ENCODE peak calls at places on chromosomes 1 and 21, in four cellular contexts. One of them, this sample, is unnamed.

GRCh38 chr1:4396571-4396970 is 257.8 kb upstream of the AJAP1 start:
- DNase-seq in HepG2: no peak
- DNase-seq in K562: no peak
- DNase-seq in GM12878: no peak
- DNase-seq in this sample: no peak

GRCh38 chr1:59332983-59333382 is 36.1 kb downstream of the FGGY start:
- DNase-seq in K562: no peak
- DNase-seq in HepG2: no peak
- DNase-seq in GM12878: no peak
- DNase-seq in this sample: no peak

GRCh38 chr1:44144962-44145756 is 3.7 kb upstream of the KLF18 start:
- DNase-seq in HepG2: no peak
- DNase-seq in GM12878: no peak
- DNase-seq in K562: no peak
- DNase-seq in this sample: no peak

GRCh38 chr1:54475357-54476230 is 69.4 kb upstream of the SSBP3 start:
- DNase-seq in K562: no peak
- DNase-seq in HepG2: no peak
- DNase-seq in GM12878: no peak
- DNase-seq in this sample: peak

GRCh38 chr1:24827737-24828136 is 82.5 kb downstream of the CLIC4 start:
- DNase-seq in HepG2: no peak
- DNase-seq in GM12878: no peak
- DNase-seq in K562: no peak
- DNase-seq in this sample: no peak

GRCh38 chr1:94463765-94464330 is 45.7 kb downstream of the ABCD3 start:
- DNase-seq in HepG2: peak
- DNase-seq in K562: peak
- DNase-seq in GM12878: no peak
- DNase-seq in this sample: no peak

GRCh38 chr21:22575165-22575584 is 1577.0 kb downstream of the NCAM2 start:
- DNase-seq in HepG2: no peak
- DNase-seq in GM12878: no peak
- DNase-seq in K562: peak
- DNase-seq in this sample: peak

GRCh38 chr1:242718967-242719366 is 194.5 kb upstream of the PLD5 start:
- DNase-seq in HepG2: no peak
- DNase-seq in GM12878: no peak
- DNase-seq in K562: no peak
- DNase-seq in this sample: no peak

GRCh38 chr1:21574464-21575151 is 65.4 kb downstream of the ALPL start:
- DNase-seq in HepG2: peak
- DNase-seq in K562: peak
- DNase-seq in GM12878: no peak
- DNase-seq in this sample: peak

GRCh38 chr1:13512472-13512871 is 1.3 kb downstream of the LRRC38 start:
- DNase-seq in GM12878: no peak
- DNase-seq in K562: no peak
- DNase-seq in HepG2: no peak
- DNase-seq in this sample: no peak

GRCh38 chr21:38794978-38795377 is 10.8 kb upstream of the ETS2 start:
- DNase-seq in HepG2: no peak
- DNase-seq in K562: no peak
- DNase-seq in GM12878: no peak
- DNase-seq in this sample: no peak

GRCh38 chr21:41068411-41069304 is 99.3 kb upstream of the BACE2 start:
- DNase-seq in HepG2: peak
- DNase-seq in GM12878: no peak
- DNase-seq in K562: peak
- DNase-seq in this sample: peak

GRCh38 chr1:155871390-155871789 is 12.0 kb downstream of the SYT11 start:
- DNase-seq in GM12878: no peak
- DNase-seq in HepG2: no peak
- DNase-seq in K562: no peak
- DNase-seq in this sample: no peak

GRCh38 chr21:16519012-16519411 is 789.2 kb downstream of the USP25 start:
- DNase-seq in GM12878: no peak
- DNase-seq in K562: no peak
- DNase-seq in HepG2: no peak
- DNase-seq in this sample: no peak

GRCh38 chr1:233859446-233859845 is 45.0 kb upstream of the SLC35F3 start:
- DNase-seq in GM12878: no peak
- DNase-seq in K562: no peak
- DNase-seq in HepG2: no peak
- DNase-seq in this sample: no peak

GRCh38 chr1:47963093-47963492 is 34.1 kb downstream of the TRABD2B start:
- DNase-seq in GM12878: no peak
- DNase-seq in HepG2: no peak
- DNase-seq in K562: no peak
- DNase-seq in this sample: no peak

GRCh38 chr1:12438349-12438924 is 179.6 kb downstream of the DHRS3 start:
- DNase-seq in K562: no peak
- DNase-seq in HepG2: no peak
- DNase-seq in GM12878: peak
- DNase-seq in this sample: no peak

DNA sequence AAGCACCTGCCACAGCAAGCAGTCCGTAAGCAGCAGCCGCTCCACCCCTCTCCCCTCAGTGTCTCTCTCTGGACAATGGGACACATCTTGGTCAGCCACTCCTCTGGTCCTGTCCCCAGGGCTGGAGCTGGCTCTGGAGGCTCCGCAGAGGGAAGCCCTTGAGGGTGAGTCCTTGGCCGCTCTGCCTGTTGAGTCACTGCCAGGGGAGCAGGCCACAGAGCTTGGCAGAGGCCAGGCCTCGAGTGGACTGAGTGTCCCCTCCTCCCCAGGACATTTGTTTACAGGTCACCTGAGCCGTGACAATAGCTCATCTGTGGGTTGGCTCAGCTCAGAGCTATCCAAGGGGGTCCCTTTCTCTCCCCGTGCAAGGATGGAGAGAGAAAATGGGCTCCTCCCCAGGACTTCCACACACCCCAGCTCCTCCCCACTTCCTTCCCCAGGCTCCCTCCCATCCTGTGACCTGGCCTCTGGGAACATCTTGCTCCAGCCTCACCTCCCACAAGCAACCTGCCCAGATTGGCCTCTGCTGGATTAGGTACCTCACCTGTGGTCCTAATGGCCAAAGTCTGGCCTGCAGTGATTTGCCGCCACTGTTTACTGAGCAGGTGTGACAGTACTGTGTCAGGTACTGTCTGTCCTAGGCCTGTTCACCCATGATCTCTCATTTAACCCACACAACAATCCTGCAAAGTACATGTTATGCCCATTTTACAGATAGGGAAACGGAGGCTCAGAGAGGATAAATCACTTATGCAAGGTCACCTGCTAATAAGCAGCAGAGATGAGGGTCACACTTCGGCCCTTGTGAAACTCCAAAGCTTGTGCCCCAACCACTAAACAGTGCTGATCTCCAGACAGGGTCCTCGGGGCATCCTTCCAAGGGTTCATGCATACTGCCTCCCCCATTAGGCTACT is 4.8 kb downstream of the FAM131C start:
- DNase-seq in K562: no peak
- DNase-seq in GM12878: no peak
- DNase-seq in HepG2: no peak
- DNase-seq in this sample: no peak
- TF ChIP-seq CBFB in K562: no peak
- TF ChIP-seq CBFB in GM12878: no peak
- TF ChIP-seq CBFB in HepG2: no peak
- TF ChIP-seq CBFB in this sample: no peak

GRCh38 chr1:18943914-18944572 is 12.4 kb downstream of the IFFO2 start:
- DNase-seq in GM12878: no peak
- DNase-seq in K562: no peak
- DNase-seq in HepG2: no peak
- DNase-seq in this sample: no peak
- TF ChIP-seq CBFB in GM12878: no peak
- TF ChIP-seq CBFB in K562: no peak
- TF ChIP-seq CBFB in HepG2: no peak
- TF ChIP-seq CBFB in this sample: no peak

GRCh38 chr1:223244366-223245103 is 101.5 kb upstream of the TLR5 start:
- DNase-seq in K562: peak
- DNase-seq in HepG2: no peak
- DNase-seq in GM12878: peak
- DNase-seq in this sample: no peak
- TF ChIP-seq CBFB in K562: no peak
- TF ChIP-seq CBFB in HepG2: no peak
- TF ChIP-seq CBFB in GM12878: no peak
- TF ChIP-seq CBFB in this sample: no peak

GRCh38 chr21:46455575-46456385 is 2.9 kb upstream of the DIP2A start:
- DNase-seq in K562: peak
- DNase-seq in HepG2: no peak
- DNase-seq in GM12878: no peak
- DNase-seq in this sample: no peak
- TF ChIP-seq CBFB in K562: no peak
- TF ChIP-seq CBFB in HepG2: no peak
- TF ChIP-seq CBFB in GM12878: no peak
- TF ChIP-seq CBFB in this sample: no peak

GRCh38 chr21:43268804-43269186 is 100.0 kb downstream of the CRYAA start:
- DNase-seq in GM12878: no peak
- DNase-seq in K562: no peak
- DNase-seq in HepG2: no peak
- DNase-seq in this sample: no peak

GRCh38 chr21:43268086-43268803 is 99.4 kb downstream of the CRYAA start:
- DNase-seq in GM12878: no peak
- DNase-seq in K562: no peak
- DNase-seq in HepG2: peak
- DNase-seq in this sample: no peak

GRCh38 chr21:43270800-43271261 is 102.0 kb downstream of the CRYAA start:
- DNase-seq in HepG2: no peak
- DNase-seq in GM12878: no peak
- DNase-seq in K562: no peak
- DNase-seq in this sample: no peak

GRCh38 chr21:43269981-43270670 is 101.3 kb downstream of the CRYAA start:
- DNase-seq in HepG2: no peak
- DNase-seq in K562: no peak
- DNase-seq in GM12878: no peak
- DNase-seq in this sample: no peak

GRCh38 chr21:43269461-43269860 is 100.7 kb downstream of the CRYAA start:
- DNase-seq in GM12878: no peak
- DNase-seq in HepG2: no peak
- DNase-seq in K562: peak
- DNase-seq in this sample: peak
- TF ChIP-seq CBFB in GM12878: no peak
- TF ChIP-seq CBFB in HepG2: no peak
- TF ChIP-seq CBFB in K562: no peak
- TF ChIP-seq CBFB in this sample: no peak

GRCh38 chr1:202194328-202194648 is 689 bp downstream of the LGR6 start:
- DNase-seq in HepG2: no peak
- DNase-seq in K562: no peak
- DNase-seq in GM12878: no peak
- DNase-seq in this sample: no peak

GRCh38 chr1:202189919-202190715 is 3.5 kb upstream of the LGR6 start:
- DNase-seq in HepG2: peak
- DNase-seq in K562: no peak
- DNase-seq in GM12878: no peak
- DNase-seq in this sample: peak

GRCh38 chr1:202192770-202193613 is 607 bp upstream of the LGR6 start:
- DNase-seq in HepG2: peak
- DNase-seq in GM12878: no peak
- DNase-seq in K562: peak
- DNase-seq in this sample: peak

GRCh38 chr1:202197670-202198359 is 4.2 kb downstream of the LGR6 start:
- DNase-seq in HepG2: no peak
- DNase-seq in GM12878: no peak
- DNase-seq in K562: no peak
- DNase-seq in this sample: no peak

DNA sequence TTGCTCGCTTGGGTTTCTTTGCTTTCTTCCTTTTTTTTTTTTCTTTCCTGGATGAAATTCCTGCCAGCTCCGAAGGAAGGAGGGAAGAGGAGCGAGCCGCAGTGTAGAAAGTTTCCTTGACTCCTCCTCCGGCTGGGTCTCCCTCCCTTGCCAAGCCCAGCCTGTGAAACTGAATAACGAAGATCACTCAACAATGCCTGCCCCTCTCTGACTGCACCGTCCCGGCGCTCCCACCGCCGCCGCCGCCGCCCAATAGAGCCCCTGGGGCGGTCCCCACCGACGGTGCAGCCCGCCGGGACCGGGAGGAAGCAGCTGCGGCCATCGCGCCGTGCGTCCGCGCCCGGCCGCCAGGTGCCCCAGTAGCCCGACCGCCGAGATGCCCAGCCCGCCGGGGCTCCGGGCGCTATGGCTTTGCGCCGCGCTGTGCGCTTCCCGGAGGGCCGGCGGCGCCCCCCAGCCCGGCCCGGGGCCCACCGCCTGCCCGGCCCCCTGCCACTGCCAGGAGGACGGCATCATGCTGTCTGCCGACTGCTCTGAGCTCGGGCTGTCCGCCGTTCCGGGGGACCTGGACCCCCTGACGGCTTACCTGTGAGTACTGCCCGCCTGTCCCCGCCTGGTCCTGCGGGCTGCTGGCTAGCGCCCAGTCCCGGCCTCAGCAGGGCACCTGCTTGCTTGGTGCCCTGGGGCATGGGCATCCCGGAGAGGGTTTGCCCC is at the start of gene LGR6:
- DNase-seq in HepG2: no peak
- DNase-seq in K562: no peak
- DNase-seq in GM12878: no peak
- DNase-seq in this sample: peak
- TF ChIP-seq CBFB in HepG2: no peak
- TF ChIP-seq CBFB in K562: no peak
- TF ChIP-seq CBFB in GM12878: no peak
- TF ChIP-seq CBFB in this sample: no peak